ENCODE peak calls at places on chromosomes 11 and 22, in four cellular contexts. N is lower lobe of right lung; A is pancreas; L is CD4-positive, alpha-beta T cell. W is an unnamed sample.

GRCh38 chr11:10382518-10382917 is 72.5 kb upstream of the AMPD3 start:
- DNase-seq in A (no peak), L (no peak), N (peak), W (no peak)

GRCh38 chr11:70483077-70483861 is 84.9 kb downstream of the CTTN start:
- DNase-seq in A (no peak), L (no peak), N (peak), W (peak)

GRCh38 chr22:21666786-21667185 is 974 bp downstream of the PPIL2 start:
- DNase-seq in N (no peak), L (no peak), A (no peak), W (no peak)

GRCh38 chr11:70071996-70072395 is 6.1 kb upstream of the ANO1 start:
- DNase-seq in A (no peak), L (no peak), N (no peak), W (peak)

GRCh38 chr11:129611661-129612566 is 203.7 kb upstream of the TMEM45B start:
- DNase-seq in N (no peak), A (peak), L (no peak), W (no peak)

GRCh38 chr11:1218788-1219445 is 3.9 kb upstream of the MUC5B start:
- DNase-seq in N (peak), A (no peak), L (no peak), W (peak)

GRCh38 chr22:35739642-35740041 is 22.0 kb downstream of the APOL5 start:
- DNase-seq in N (no peak), A (no peak), L (no peak), W (no peak)

GRCh38 chr11:35943761-35944502 is at the start of gene LDLRAD3:
- DNase-seq in A (peak), L (no peak), N (peak), W (peak)

GRCh38 chr22:36816635-36817428 is at the start of gene PVALB:
- DNase-seq in A (no peak), L (no peak), N (peak), W (no peak)

GRCh38 chr22:27617214-27617881 is 184.2 kb downstream of the MN1 start:
- DNase-seq in A (no peak), L (no peak), N (no peak), W (no peak)

GRCh38 chr11:10605941-10606381 is 37.5 kb upstream of the LYVE1 start:
- DNase-seq in N (peak), A (no peak), L (no peak), W (peak)

GRCh38 chr11:26578998-26579635 is 7.1 kb upstream of the MUC15 start:
- DNase-seq in A (no peak), N (no peak), L (no peak), W (no peak)

GRCh38 chr11:12914401-12914912 is 94.7 kb upstream of the RASSF10 start:
- DNase-seq in L (no peak), A (peak), N (peak), W (peak)

GRCh38 chr11:130451261-130452019 is 3.0 kb downstream of the ADAMTS15 start:
- DNase-seq in N (no peak), L (no peak), A (no peak), W (no peak)

GRCh38 chr11:65290448-65291165 is 24.1 kb upstream of the CDC42EP2 start:
- DNase-seq in A (peak), N (peak), L (no peak), W (peak)

GRCh38 chr11:12764187-12764914 is 90.1 kb downstream of the TEAD1 start:
- DNase-seq in L (no peak), N (no peak), A (no peak), W (no peak)

GRCh38 chr11:12801976-12802375 is 127.8 kb downstream of the TEAD1 start:
- DNase-seq in A (no peak), N (no peak), L (no peak), W (no peak)

GRCh38 chr11:74257934-74258553 is 53.4 kb downstream of the P4HA3 start:
- DNase-seq in N (no peak), A (peak), L (no peak), W (no peak)

GRCh38 chr11:57116654-57117053 is 65.1 kb upstream of the LRRC55 start:
- DNase-seq in L (no peak), A (peak), N (no peak), W (no peak)

GRCh38 chr11:62338218-62338617 is 970 bp downstream of the ASRGL1 start:
- DNase-seq in L (no peak), N (no peak), A (no peak), W (no peak)

GRCh38 chr22:37681001-37681424 is 5.1 kb upstream of the NOL12 start:
- DNase-seq in A (no peak), N (no peak), L (no peak), W (no peak)

GRCh38 chr22:49298834-49299750 is 528.6 kb downstream of the BRD1 start:
- DNase-seq in A (no peak), L (no peak), N (no peak), W (peak)

GRCh38 chr11:66324626-66325025 is 7.8 kb upstream of the CD248 start:
- DNase-seq in N (no peak), L (no peak), A (no peak), W (no peak)

GRCh38 chr22:17235861-17236260 is 16.6 kb upstream of the ADA2 start:
- DNase-seq in L (no peak), N (no peak), A (no peak), W (no peak)

GRCh38 chr22:17237031-17237668 is 17.9 kb upstream of the ADA2 start:
- DNase-seq in A (no peak), N (peak), L (no peak), W (no peak)

GRCh38 chr22:17243524-17243923 is 24.3 kb upstream of the ADA2 start:
- DNase-seq in A (no peak), N (peak), L (no peak), W (peak)

GRCh38 chr22:17239156-17239701 is 20.0 kb upstream of the ADA2 start:
- DNase-seq in N (peak), A (no peak), L (no peak), W (no peak)

GRCh38 chr22:17241571-17242310 is 22.5 kb upstream of the ADA2 start:
- DNase-seq in A (no peak), N (no peak), L (no peak), W (no peak)
- H3K27ac ChIP-seq in A (no peak), N (peak), L (no peak), W (peak)

GRCh38 chr22:24159650-24160049 is 21.6 kb upstream of the SUSD2 start:
- DNase-seq in A (no peak), N (no peak), L (no peak), W (no peak)
- H3K27ac ChIP-seq in A (no peak), N (no peak), L (no peak), W (peak)

GRCh38 chr11:108543316-108543955 is 45.3 kb upstream of the POGLUT3 start:
- DNase-seq in N (no peak), L (no peak), A (no peak), W (no peak)
- H3K27ac ChIP-seq in N (no peak), L (no peak), A (no peak), W (no peak)

DNA sequence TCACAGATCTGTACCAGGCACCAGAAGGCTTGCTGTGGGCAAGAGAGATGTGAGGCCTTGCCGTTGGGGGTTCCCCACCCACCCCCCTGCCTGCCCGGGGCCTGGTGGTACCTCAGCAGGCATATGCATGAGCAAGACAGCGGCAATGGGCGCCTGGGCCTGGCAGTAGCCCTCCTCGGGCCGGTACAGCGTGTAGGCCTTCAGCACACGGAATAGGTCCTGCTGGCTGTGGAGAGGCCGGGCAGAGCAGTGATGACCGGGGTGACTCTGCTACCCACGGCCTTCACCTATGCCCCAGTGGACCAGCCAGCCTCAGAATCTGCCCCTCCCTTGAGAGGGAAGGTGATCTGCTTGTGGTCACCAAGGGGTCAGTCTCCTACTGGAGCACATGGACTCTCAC is 5.5 kb upstream of the CASTOR1 start:
- DNase-seq in N (no peak), L (no peak), A (no peak), W (no peak)
- H3K27ac ChIP-seq in N (no peak), L (peak), A (no peak), W (peak)

DNA sequence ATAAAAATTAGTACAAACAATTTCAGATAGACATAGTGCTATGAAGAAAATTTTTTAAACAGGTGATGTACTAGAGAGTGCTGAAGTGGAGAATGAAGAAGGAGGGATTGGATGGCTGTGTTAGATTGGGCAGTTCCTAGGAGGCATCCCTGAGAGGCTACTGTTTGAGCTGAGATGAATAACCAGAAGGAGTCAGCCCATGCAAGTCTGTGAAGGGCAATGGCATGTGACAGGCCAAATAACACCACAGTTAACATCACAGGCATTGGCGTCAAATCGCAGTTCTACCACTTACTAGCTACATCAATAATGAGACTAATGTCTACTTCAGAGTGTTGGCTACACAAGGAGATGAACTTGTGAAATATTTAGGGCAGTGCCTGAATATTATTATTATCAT is 35.4 kb downstream of the HORMAD2 start:
- DNase-seq in A (no peak), L (no peak), N (no peak), W (no peak)
- H3K27ac ChIP-seq in A (no peak), L (no peak), N (no peak), W (no peak)

GRCh38 chr22:22884010-22884887 is 3.4 kb upstream of the IGLL5 start:
- DNase-seq in N (no peak), A (peak), L (peak), W (no peak)
- H3K27ac ChIP-seq in N (no peak), A (no peak), L (no peak), W (no peak)

DNA sequence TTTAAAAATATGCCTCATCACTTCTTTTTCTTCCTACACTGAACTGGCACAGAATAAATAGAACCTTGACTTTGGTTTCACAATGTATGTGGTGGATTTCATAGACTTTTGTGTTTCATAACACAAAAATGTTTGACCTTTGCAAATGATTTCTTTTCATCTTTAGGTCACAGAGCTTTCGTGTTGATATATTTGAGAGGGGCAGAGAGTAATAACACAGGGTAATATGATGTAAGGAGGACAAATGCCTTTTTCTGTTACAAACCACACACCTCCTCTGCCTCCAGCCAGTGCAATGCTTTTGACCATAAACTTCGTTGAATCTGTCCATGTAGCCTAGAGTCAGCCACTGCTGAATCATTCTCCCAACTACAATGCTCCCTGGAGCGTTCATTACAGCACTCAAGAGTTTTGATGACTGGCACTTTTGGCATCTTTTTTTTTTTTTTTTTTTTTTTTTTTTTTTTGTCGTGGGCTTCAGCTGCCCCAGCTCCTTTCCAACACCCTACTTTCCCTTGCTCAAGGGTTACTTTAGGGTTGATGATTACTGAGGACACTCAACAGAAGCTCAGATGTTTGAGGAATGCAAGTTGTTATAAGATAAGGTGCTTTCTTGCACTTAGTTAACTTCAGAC is 11.4 kb upstream of the CAT start:
- DNase-seq in N (no peak), L (no peak), A (no peak), W (no peak)
- H3K27ac ChIP-seq in N (peak), L (no peak), A (no peak), W (peak)

DNA sequence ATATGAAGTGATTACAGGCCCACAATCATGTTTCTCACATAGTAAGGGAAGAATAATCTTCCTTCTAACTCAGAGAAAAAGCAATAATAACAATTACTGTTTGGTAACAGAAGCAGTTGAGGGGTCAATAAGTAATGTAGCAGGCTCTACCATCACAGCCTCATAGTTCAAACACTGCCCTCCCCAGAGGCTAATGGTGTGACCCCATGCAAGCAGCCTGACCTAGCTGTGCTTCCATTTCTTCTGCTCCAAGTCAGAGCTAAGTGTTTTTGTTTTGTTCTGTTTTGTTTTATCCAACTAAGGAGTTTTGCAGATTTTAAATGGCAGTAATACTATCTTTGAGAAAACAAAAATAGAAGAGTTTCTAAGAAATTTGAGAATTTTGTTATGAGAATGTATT is 48.6 kb downstream of the GUCY1A2 start:
- DNase-seq in A (no peak), N (no peak), L (no peak), W (no peak)
- H3K27ac ChIP-seq in A (no peak), N (no peak), L (no peak), W (no peak)

GRCh38 chr22:40634119-40634903 is 2.2 kb downstream of the MRTFA start:
- DNase-seq in N (no peak), A (no peak), L (no peak), W (no peak)
- H3K27ac ChIP-seq in N (no peak), A (no peak), L (no peak), W (no peak)

GRCh38 chr22:42347281-42347824 is 76.9 kb upstream of the TCF20 start:
- DNase-seq in L (no peak), N (no peak), A (no peak), W (no peak)

GRCh38 chr22:42345458-42345857 is 75.0 kb upstream of the TCF20 start:
- DNase-seq in L (no peak), N (no peak), A (no peak), W (no peak)

GRCh38 chr22:42343551-42344081 is 73.2 kb upstream of the TCF20 start:
- DNase-seq in L (no peak), N (no peak), A (no peak), W (no peak)

GRCh38 chr22:42344391-42344861 is 74.0 kb upstream of the TCF20 start:
- DNase-seq in A (no peak), L (no peak), N (no peak), W (no peak)

DNA sequence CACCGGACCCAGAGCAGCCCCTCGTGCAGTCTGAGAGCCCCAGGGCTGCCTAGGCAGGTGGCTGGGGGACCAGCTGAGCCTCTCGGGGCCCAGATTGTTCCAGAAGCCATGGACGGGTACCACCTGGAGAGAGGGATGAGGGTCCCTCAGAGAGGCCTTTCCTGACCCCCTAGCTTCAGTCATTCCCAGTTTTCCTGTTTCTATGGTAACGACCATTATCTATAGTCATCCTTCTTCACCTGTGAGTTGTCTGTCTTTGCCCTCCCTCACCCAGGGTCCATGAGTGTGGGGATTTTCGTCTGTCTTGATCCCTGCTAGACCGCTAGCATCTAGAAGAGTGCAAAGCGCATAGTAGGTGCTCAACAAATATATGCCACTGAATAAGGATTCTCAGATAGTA is 76.3 kb upstream of the TCF20 start:
- DNase-seq in L (no peak), A (no peak), N (no peak), W (no peak)
- H3K27ac ChIP-seq in L (no peak), A (no peak), N (no peak), W (no peak)